ENCODE peak calls at places on chromosome 15, in nine cellular contexts. B is HCT116, E is GM12892, V is uterus, P is heart left ventricle, K is testis, F is transverse colon, L is suprapubic skin, I is IMR-90. C is an unnamed sample.

GRCh38 chr15:22231603-22232002 is 151.3 kb downstream of the OR4M2 start:
- DNase-seq in L (no peak), E (no peak), I (no peak), B (no peak), V (no peak), F (no peak), P (peak), K (peak), C (no peak)

GRCh38 chr15:92665100-92665555 is 9.6 kb upstream of the FAM174B start:
- DNase-seq in I (peak), B (no peak), F (no peak), L (no peak), V (no peak), E (no peak), K (peak), P (peak), C (no peak)

GRCh38 chr15:60477164-60477563 is 1.8 kb downstream of the ICE2 start:
- DNase-seq in V (no peak), K (no peak), E (no peak), L (no peak), B (no peak), P (no peak), I (no peak), F (no peak), C (no peak)

GRCh38 chr15:89665449-89666146 is 10.3 kb upstream of the KIF7 start:
- DNase-seq in I (peak), B (no peak), V (peak), P (peak), K (peak), F (peak), E (no peak), L (no peak), C (peak)

GRCh38 chr15:55221090-55222011 is 24.6 kb upstream of the RSL24D1 start:
- DNase-seq in L (no peak), I (peak), F (no peak), V (no peak), P (no peak), K (no peak), B (no peak), E (no peak), C (peak)

GRCh38 chr15:74631935-74632560 is 16.4 kb downstream of the CLK3 start:
- DNase-seq in P (peak), E (peak), B (no peak), L (no peak), V (peak), K (peak), F (peak), I (peak), C (peak)

GRCh38 chr15:101536166-101536874 is 46.8 kb upstream of the PCSK6 start:
- DNase-seq in F (no peak), I (no peak), B (no peak), P (no peak), V (no peak), L (no peak), E (no peak), K (no peak), C (no peak)

GRCh38 chr15:70585707-70586034 is 177.7 kb downstream of the UACA start:
- DNase-seq in B (no peak), I (no peak), F (no peak), E (no peak), V (no peak), L (peak), K (no peak), P (no peak), C (no peak)

GRCh38 chr15:77589839-77590238 is 42.9 kb downstream of the LINGO1 start:
- DNase-seq in F (no peak), I (no peak), K (no peak), L (no peak), E (no peak), P (peak), V (no peak), B (no peak), C (peak)

GRCh38 chr15:89023311-89023961 is 64.8 kb upstream of the ABHD2 start:
- DNase-seq in K (no peak), I (peak), P (no peak), E (no peak), F (no peak), L (no peak), V (no peak), B (no peak), C (no peak)

GRCh38 chr15:33506781-33507180 is 196.0 kb downstream of the RYR3 start:
- DNase-seq in P (no peak), F (no peak), I (peak), V (no peak), L (no peak), K (no peak), E (no peak), B (no peak), C (no peak)

GRCh38 chr15:77017761-77018720 is 23.1 kb downstream of the PSTPIP1 start:
- DNase-seq in V (no peak), E (no peak), F (no peak), B (no peak), P (no peak), L (no peak), I (no peak), K (no peak), C (no peak)

GRCh38 chr15:38242055-38242454 is 10.6 kb upstream of the SPRED1 start:
- DNase-seq in E (no peak), P (no peak), I (no peak), V (no peak), F (no peak), B (no peak), L (no peak), K (no peak), C (no peak)

GRCh38 chr15:66078196-66078928 is 175.2 kb downstream of the MEGF11 start:
- DNase-seq in I (no peak), K (no peak), E (no peak), V (no peak), L (no peak), P (no peak), B (no peak), F (no peak), C (no peak)

GRCh38 chr15:76961277-76962010 is 29.9 kb downstream of the RCN2 start:
- DNase-seq in E (no peak), F (no peak), V (no peak), K (no peak), P (no peak), B (no peak), L (no peak), I (no peak), C (no peak)

GRCh38 chr15:85750807-85751730 is 43.7 kb downstream of the KLHL25 start:
- DNase-seq in K (no peak), I (no peak), P (peak), F (no peak), V (peak), E (no peak), B (no peak), L (peak), C (no peak)
- TF ChIP-seq POLR2A in K (no peak), I (no peak), P (no peak), F (no peak), V (no peak), E (no peak), B (no peak), L (no peak), C (no peak)

DNA sequence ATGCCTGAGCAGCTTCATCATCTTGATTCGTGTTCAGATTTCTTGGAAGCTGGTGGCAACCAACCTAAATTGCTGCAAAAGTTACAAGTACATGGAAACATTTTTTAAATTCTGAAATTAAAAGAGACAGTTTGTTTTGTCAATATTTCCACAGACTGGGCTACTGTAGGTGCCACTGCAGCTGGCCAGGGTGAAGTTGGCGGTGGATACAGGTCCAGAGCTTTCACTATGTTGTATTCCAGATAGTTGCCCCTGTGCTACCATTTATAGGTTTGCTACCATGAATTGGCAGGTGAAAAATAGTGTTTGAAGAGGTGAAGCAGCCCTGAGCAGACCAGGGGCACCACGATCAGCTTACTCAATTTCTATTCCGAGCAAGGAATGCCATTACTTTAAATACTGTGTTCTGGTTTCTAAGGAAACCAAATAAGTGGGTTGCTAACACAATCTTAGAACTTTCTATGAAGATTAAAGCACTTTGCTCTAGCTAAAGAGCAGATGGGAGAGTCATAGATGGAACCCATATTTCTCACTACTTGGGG is 21.2 kb upstream of the SHC4 start:
- DNase-seq in P (no peak), K (no peak), E (no peak), I (peak), V (no peak), L (no peak), F (no peak), B (no peak), C (no peak)
- TF ChIP-seq POLR2A in P (no peak), K (no peak), E (no peak), I (no peak), V (no peak), L (no peak), F (no peak), B (no peak), C (no peak)

GRCh38 chr15:45167631-45168205 is 20.0 kb downstream of the SHF start:
- DNase-seq in B (no peak), I (no peak), E (no peak), L (no peak), F (no peak), K (no peak), P (no peak), V (no peak), C (no peak)

GRCh38 chr15:45165536-45165935 is 22.2 kb downstream of the SHF start:
- DNase-seq in B (no peak), L (no peak), P (no peak), I (no peak), F (no peak), K (no peak), E (no peak), V (no peak), C (no peak)

GRCh38 chr15:45168751-45169551 is 18.8 kb downstream of the SHF start:
- DNase-seq in K (no peak), P (no peak), F (no peak), E (no peak), B (no peak), I (no peak), V (no peak), L (no peak), C (no peak)

GRCh38 chr15:45168286-45168685 is 19.5 kb downstream of the SHF start:
- DNase-seq in F (no peak), V (no peak), I (no peak), L (no peak), K (no peak), P (no peak), E (no peak), B (no peak), C (no peak)

GRCh38 chr15:45166792-45167630 is 20.8 kb downstream of the SHF start:
- DNase-seq in B (peak), V (peak), P (peak), E (peak), F (peak), I (peak), L (peak), K (peak), C (peak)
- TF ChIP-seq POLR2A in B (no peak), V (peak), P (peak), E (peak), F (peak), I (peak), L (peak), K (no peak), C (peak)

DNA sequence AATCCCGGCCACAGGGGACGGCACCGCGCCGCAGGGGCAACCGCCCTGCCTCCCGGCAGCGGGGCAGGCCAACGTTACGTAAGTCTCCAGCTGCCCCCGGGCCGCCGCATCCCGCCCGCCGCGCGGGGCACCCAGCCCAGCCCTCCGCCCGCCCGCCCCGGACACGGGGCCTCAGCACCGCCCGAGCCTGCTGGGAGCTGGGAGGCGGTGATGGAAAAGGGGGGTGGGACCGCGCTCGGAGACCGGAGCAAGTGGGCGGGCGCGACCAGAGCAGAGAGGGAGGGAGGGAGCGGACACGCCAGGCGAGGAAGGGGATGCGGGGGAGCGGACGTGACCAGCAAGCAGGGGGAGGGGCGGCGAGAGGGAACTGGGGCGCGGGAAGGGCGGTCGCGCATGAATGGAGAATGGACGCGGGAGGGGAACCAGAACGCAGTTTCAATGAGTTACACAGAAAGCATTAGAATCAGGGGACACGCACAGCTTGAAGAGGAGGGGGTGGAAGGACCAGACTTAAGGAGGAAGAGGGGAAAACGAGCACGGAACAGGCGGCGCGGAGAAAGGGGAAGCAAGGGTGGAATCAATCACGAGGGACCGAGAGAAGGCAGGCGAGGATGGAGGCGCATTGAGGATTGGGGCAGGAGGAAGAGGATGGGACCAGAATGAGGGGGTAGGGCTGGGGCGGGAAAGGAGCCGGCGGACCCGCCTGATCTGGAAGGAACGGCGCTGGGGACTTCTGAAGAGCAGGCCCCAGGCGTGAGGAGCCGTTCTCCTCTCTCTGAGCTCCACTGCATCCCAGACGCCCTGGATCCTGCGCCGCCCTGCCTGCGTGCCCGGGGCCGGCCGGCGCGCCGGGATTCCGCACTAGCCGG is 559 bp downstream of the PKM start:
- DNase-seq in K (peak), F (peak), B (no peak), I (peak), E (peak), P (peak), L (peak), V (peak), C (peak)
- TF ChIP-seq POLR2A in K (no peak), F (no peak), B (no peak), I (peak), E (no peak), P (peak), L (no peak), V (peak), C (no peak)

GRCh38 chr15:47968593-47968992 is 152.2 kb upstream of the SLC24A5 start:
- DNase-seq in L (no peak), E (no peak), I (no peak), P (no peak), V (no peak), F (no peak), B (no peak), K (no peak), C (no peak)
- TF ChIP-seq POLR2A in L (no peak), E (no peak), I (no peak), P (no peak), V (no peak), F (no peak), B (no peak), K (no peak), C (no peak)

GRCh38 chr15:81330351-81331085 is 6.6 kb upstream of the STARD5 start:
- DNase-seq in B (no peak), I (no peak), V (no peak), L (no peak), F (no peak), K (no peak), E (no peak), P (no peak), C (no peak)

GRCh38 chr15:81329446-81329845 is 5.5 kb upstream of the STARD5 start:
- DNase-seq in I (no peak), F (no peak), V (no peak), L (no peak), P (no peak), B (no peak), E (no peak), K (no peak), C (no peak)

GRCh38 chr15:81333363-81333762 is 9.4 kb upstream of the STARD5 start:
- DNase-seq in B (no peak), L (no peak), F (no peak), K (no peak), E (no peak), I (no peak), P (no peak), V (no peak), C (no peak)

GRCh38 chr15:81332326-81332725 is 8.4 kb upstream of the STARD5 start:
- DNase-seq in E (no peak), F (no peak), L (no peak), K (no peak), I (no peak), V (no peak), B (no peak), P (no peak), C (no peak)

GRCh38 chr15:81331600-81331999 is 7.7 kb upstream of the STARD5 start:
- DNase-seq in P (no peak), L (no peak), V (no peak), F (no peak), K (peak), E (no peak), I (no peak), B (no peak), C (no peak)
- TF ChIP-seq POLR2A in P (no peak), L (no peak), V (no peak), F (no peak), K (no peak), E (no peak), I (no peak), B (no peak), C (no peak)

GRCh38 chr15:44595656-44596510 is 58.9 kb downstream of the EIF3J start:
- DNase-seq in P (no peak), B (no peak), F (no peak), V (no peak), I (no peak), E (no peak), L (no peak), K (no peak), C (peak)

GRCh38 chr15:44596511-44597010 is 59.6 kb downstream of the EIF3J start:
- DNase-seq in B (no peak), E (no peak), I (no peak), F (no peak), P (no peak), V (no peak), K (no peak), L (no peak), C (no peak)

GRCh38 chr15:44598892-44599291 is 61.9 kb downstream of the EIF3J start:
- DNase-seq in V (no peak), F (no peak), L (no peak), E (no peak), B (no peak), P (no peak), I (peak), K (no peak), C (no peak)

GRCh38 chr15:44595246-44595645 is 58.3 kb downstream of the EIF3J start:
- DNase-seq in I (no peak), V (no peak), E (no peak), P (no peak), B (no peak), L (no peak), K (no peak), F (no peak), C (peak)

DNA sequence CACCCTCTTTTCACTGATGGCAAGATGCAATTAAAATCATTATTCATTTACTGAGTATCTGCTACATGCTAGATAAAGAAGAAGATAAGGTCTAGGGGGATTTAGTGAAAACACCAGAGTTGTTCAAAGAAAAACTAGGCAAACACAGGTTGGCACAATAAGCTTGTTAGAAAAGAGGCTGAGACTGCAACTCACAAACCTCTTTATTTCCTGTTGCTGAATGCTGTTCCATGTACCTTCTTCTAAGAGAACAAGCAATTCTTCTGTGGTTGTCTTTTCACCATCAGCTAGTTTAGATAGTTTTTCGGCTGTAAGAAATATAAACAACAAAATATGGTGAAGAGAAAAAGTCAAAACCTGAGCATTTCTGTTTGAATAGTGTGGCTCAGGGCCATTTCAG is 61.1 kb downstream of the EIF3J start:
- DNase-seq in F (no peak), E (no peak), B (no peak), V (no peak), P (no peak), K (no peak), I (no peak), L (no peak), C (no peak)
- TF ChIP-seq POLR2A in F (no peak), E (no peak), B (no peak), V (no peak), P (no peak), K (no peak), I (no peak), L (no peak), C (no peak)

C was measured in thyroid gland.